ENCODE peak calls at places on chromosomes 2 and 18, in nine cellular contexts. T, S, G, W, U, L, Q, V and K are unnamed samples.

GRCh38 chr18:37405772-37406171 is 159.8 kb downstream of the CELF4 start:
- DNase-seq in T (no peak), S (no peak), G (no peak), W (no peak), U (no peak), L (no peak), Q (no peak), V (no peak), K (no peak)

GRCh38 chr18:46069524-46069923 is 2.5 kb downstream of the PSTPIP2 start:
- DNase-seq in T (no peak), S (peak; percentile 13), G (no peak), W (peak; percentile 49), U (no peak), L (no peak), Q (no peak), V (no peak), K (no peak)

GRCh38 chr2:241560883-241561474 is 2.4 kb downstream of the BOK start:
- DNase-seq in T (no peak), S (no peak), G (no peak), W (peak; percentile 26), U (peak; percentile 20), L (no peak), Q (peak; percentile 53), V (no peak), K (peak; percentile 56)

GRCh38 chr18:13836559-13836958 is 12.6 kb downstream of the MC5R start:
- DNase-seq in T (no peak), S (no peak), G (no peak), W (no peak), U (no peak), L (no peak), Q (no peak), V (no peak), K (no peak)

GRCh38 chr2:157806426-157806825 is 69.7 kb downstream of the ACVR1 start:
- DNase-seq in T (no peak), S (no peak), G (no peak), W (no peak), U (no peak), L (no peak), Q (no peak), V (no peak), K (no peak)

GRCh38 chr18:58671941-58672565 is 788 bp downstream of the MALT1 start:
- DNase-seq in T (peak; percentile 66), S (peak; percentile 54), G (no peak), W (peak; percentile 68), U (no peak), L (no peak), Q (peak; percentile 49), V (no peak), K (no peak)

GRCh38 chr2:162686336-162686735 is 152.2 kb downstream of the KCNH7 start:
- DNase-seq in T (no peak), S (no peak), G (no peak), W (no peak), U (no peak), L (no peak), Q (no peak), V (no peak), K (peak; percentile 10)

GRCh38 chr2:7795358-7796199 is 878.4 kb downstream of the RNF144A start:
- DNase-seq in T (peak; percentile 45), S (no peak), G (no peak), W (no peak), U (no peak), L (no peak), Q (no peak), V (no peak), K (no peak)

GRCh38 chr2:70498528-70498927 is 55.1 kb downstream of the TGFA start:
- DNase-seq in T (no peak), S (no peak), G (no peak), W (no peak), U (no peak), L (no peak), Q (no peak), V (no peak), K (no peak)

GRCh38 chr18:76564636-76565237 is 69.7 kb upstream of the ZNF516 start:
- DNase-seq in T (peak; percentile 16), S (no peak), G (no peak), W (no peak), U (no peak), L (no peak), Q (no peak), V (no peak), K (no peak)

GRCh38 chr2:109499549-109499948 is 114.2 kb downstream of the SEPTIN10 start:
- DNase-seq in T (no peak), S (no peak), G (no peak), W (no peak), U (no peak), L (no peak), Q (no peak), V (no peak), K (no peak)

GRCh38 chr2:96895709-96896651 is 26.1 kb upstream of the SEMA4C start:
- DNase-seq in T (no peak), S (no peak), G (no peak), W (no peak), U (no peak), L (no peak), Q (no peak), V (no peak), K (no peak)

GRCh38 chr2:239157766-239158165 is 243.1 kb downstream of the HDAC4 start:
- DNase-seq in T (no peak), S (no peak), G (no peak), W (peak; percentile 46), U (no peak), L (no peak), Q (peak; percentile 29), V (no peak), K (peak; percentile 39)

GRCh38 chr2:240189686-240190085 is 49.2 kb upstream of the OTOS start:
- DNase-seq in T (no peak), S (no peak), G (no peak), W (no peak), U (no peak), L (no peak), Q (no peak), V (no peak), K (no peak)

GRCh38 chr2:209566250-209566649 is 142.4 kb downstream of the MAP2 start:
- DNase-seq in T (no peak), S (no peak), G (no peak), W (no peak), U (no peak), L (no peak), Q (no peak), V (no peak), K (peak; percentile 43)

GRCh38 chr2:187934236-187934635 is 357.4 kb upstream of the GULP1 start:
- DNase-seq in T (no peak), S (peak; percentile 8), G (no peak), W (no peak), U (no peak), L (no peak), Q (no peak), V (no peak), K (no peak)

GRCh38 chr2:105377871-105378270 is 21.0 kb downstream of the FHL2 start:
- DNase-seq in T (no peak), S (peak; percentile 40), G (no peak), W (no peak), U (no peak), L (no peak), Q (no peak), V (no peak), K (no peak)

GRCh38 chr2:222611684-222612083 is 44.2 kb downstream of the FARSB start:
- DNase-seq in T (no peak), S (no peak), G (no peak), W (no peak), U (no peak), L (no peak), Q (no peak), V (no peak), K (no peak)

GRCh38 chr2:128442053-128442751 is 123.5 kb upstream of the HS6ST1 start:
- DNase-seq in T (no peak), S (no peak), G (peak; percentile 55), W (peak; percentile 43), U (no peak), L (peak; percentile 33), Q (no peak), V (no peak), K (peak; percentile 86)

GRCh38 chr2:69767034-69767433 is 25.1 kb downstream of the ANXA4 start:
- DNase-seq in T (peak; percentile 92), S (peak; percentile 67), G (no peak), W (peak; percentile 89), U (no peak), L (no peak), Q (no peak), V (peak; percentile 77), K (no peak)

GRCh38 chr2:43142921-43143438 is 83.4 kb downstream of the ZFP36L2 start:
- DNase-seq in T (no peak), S (peak; percentile 20), G (no peak), W (peak; percentile 30), U (no peak), L (peak; percentile 75), Q (peak; percentile 18), V (no peak), K (no peak)

GRCh38 chr2:241659150-241659739 is 21.8 kb downstream of the ATG4B start:
- DNase-seq in T (peak; percentile 76), S (peak; percentile 34), G (peak; percentile 24), W (peak; percentile 81), U (peak; percentile 47), L (peak; percentile 59), Q (peak; percentile 61), V (peak; percentile 48), K (peak; percentile 26)

GRCh38 chr2:105042189-105042588 is 4.3 kb downstream of the MRPS9 start:
- DNase-seq in T (no peak), S (no peak), G (no peak), W (no peak), U (no peak), L (no peak), Q (no peak), V (no peak), K (no peak)

GRCh38 chr2:126700073-126700581 is 44.2 kb downstream of the GYPC start:
- DNase-seq in T (peak; percentile 50), S (no peak), G (peak; percentile 75), W (peak; percentile 23), U (no peak), L (no peak), Q (no peak), V (no peak), K (no peak)